ENCODE peak calls at places on chromosome 15, in five cellular contexts. One of them, this sample, is unnamed.

GRCh38 chr15:38613085-38613484 is 48.5 kb upstream of the RASGRP1 start:
- DNase-seq in OCI-M1: no peak
- DNase-seq in progenitor cell of endocrine pancreas: no peak
- DNase-seq in stimulated activated CD4-positive, alpha-beta T cell treated with anti-CD3 and anti-CD28 coated beads, Interleukin-12 subunit alpha, Interleukin-12 subunit beta, amount 100 ng/mL, for 48 hours: no peak
- DNase-seq in NCI-H1092 treated with DMSO at 0.1 percent for 48 hours: no peak
- DNase-seq in this sample: no peak

GRCh38 chr15:68608206-68608843 is 29.5 kb downstream of the CORO2B start:
- DNase-seq in OCI-M1: no peak
- DNase-seq in stimulated activated CD4-positive, alpha-beta T cell treated with anti-CD3 and anti-CD28 coated beads, Interleukin-12 subunit alpha, Interleukin-12 subunit beta, amount 100 ng/mL, for 48 hours: no peak
- DNase-seq in NCI-H1092 treated with DMSO at 0.1 percent for 48 hours: no peak
- DNase-seq in progenitor cell of endocrine pancreas: no peak
- DNase-seq in this sample: peak; percentile 94

GRCh38 chr15:28084547-28084946 is 14.6 kb downstream of the OCA2 start:
- DNase-seq in OCI-M1: no peak
- DNase-seq in NCI-H1092 treated with DMSO at 0.1 percent for 48 hours: no peak
- DNase-seq in stimulated activated CD4-positive, alpha-beta T cell treated with anti-CD3 and anti-CD28 coated beads, Interleukin-12 subunit alpha, Interleukin-12 subunit beta, amount 100 ng/mL, for 48 hours: no peak
- DNase-seq in progenitor cell of endocrine pancreas: no peak
- DNase-seq in this sample: no peak

GRCh38 chr15:89569090-89569745 is 6.1 kb upstream of the TICRR start:
- DNase-seq in progenitor cell of endocrine pancreas: no peak
- DNase-seq in stimulated activated CD4-positive, alpha-beta T cell treated with anti-CD3 and anti-CD28 coated beads, Interleukin-12 subunit alpha, Interleukin-12 subunit beta, amount 100 ng/mL, for 48 hours: no peak
- DNase-seq in OCI-M1: no peak
- DNase-seq in NCI-H1092 treated with DMSO at 0.1 percent for 48 hours: no peak
- DNase-seq in this sample: no peak

GRCh38 chr15:76987896-76988860 is 6.7 kb upstream of the PSTPIP1 start:
- DNase-seq in NCI-H1092 treated with DMSO at 0.1 percent for 48 hours: no peak
- DNase-seq in stimulated activated CD4-positive, alpha-beta T cell treated with anti-CD3 and anti-CD28 coated beads, Interleukin-12 subunit alpha, Interleukin-12 subunit beta, amount 100 ng/mL, for 48 hours: peak; percentile 76
- DNase-seq in progenitor cell of endocrine pancreas: no peak
- DNase-seq in OCI-M1: no peak
- DNase-seq in this sample: peak; percentile 91

GRCh38 chr15:64246364-64247189 is 83.8 kb upstream of the PPIB start:
- DNase-seq in stimulated activated CD4-positive, alpha-beta T cell treated with anti-CD3 and anti-CD28 coated beads, Interleukin-12 subunit alpha, Interleukin-12 subunit beta, amount 100 ng/mL, for 48 hours: peak; percentile 56
- DNase-seq in progenitor cell of endocrine pancreas: no peak
- DNase-seq in NCI-H1092 treated with DMSO at 0.1 percent for 48 hours: no peak
- DNase-seq in OCI-M1: peak; percentile 93
- DNase-seq in this sample: no peak

GRCh38 chr15:38069506-38069905 is 135.1 kb downstream of the TMCO5A start:
- DNase-seq in progenitor cell of endocrine pancreas: no peak
- DNase-seq in stimulated activated CD4-positive, alpha-beta T cell treated with anti-CD3 and anti-CD28 coated beads, Interleukin-12 subunit alpha, Interleukin-12 subunit beta, amount 100 ng/mL, for 48 hours: no peak
- DNase-seq in OCI-M1: peak; percentile 77
- DNase-seq in NCI-H1092 treated with DMSO at 0.1 percent for 48 hours: no peak
- DNase-seq in this sample: no peak

GRCh38 chr15:69056365-69056764 is 41.9 kb downstream of the NOX5 start:
- DNase-seq in NCI-H1092 treated with DMSO at 0.1 percent for 48 hours: no peak
- DNase-seq in stimulated activated CD4-positive, alpha-beta T cell treated with anti-CD3 and anti-CD28 coated beads, Interleukin-12 subunit alpha, Interleukin-12 subunit beta, amount 100 ng/mL, for 48 hours: no peak
- DNase-seq in OCI-M1: no peak
- DNase-seq in progenitor cell of endocrine pancreas: no peak
- DNase-seq in this sample: no peak

GRCh38 chr15:62756995-62757360 is 285.6 kb upstream of the TPM1 start:
- DNase-seq in progenitor cell of endocrine pancreas: no peak
- DNase-seq in NCI-H1092 treated with DMSO at 0.1 percent for 48 hours: no peak
- DNase-seq in OCI-M1: no peak
- DNase-seq in stimulated activated CD4-positive, alpha-beta T cell treated with anti-CD3 and anti-CD28 coated beads, Interleukin-12 subunit alpha, Interleukin-12 subunit beta, amount 100 ng/mL, for 48 hours: no peak
- DNase-seq in this sample: no peak

GRCh38 chr15:89203705-89204273 is 17.6 kb downstream of the RLBP1 start:
- DNase-seq in progenitor cell of endocrine pancreas: no peak
- DNase-seq in NCI-H1092 treated with DMSO at 0.1 percent for 48 hours: no peak
- DNase-seq in OCI-M1: no peak
- DNase-seq in stimulated activated CD4-positive, alpha-beta T cell treated with anti-CD3 and anti-CD28 coated beads, Interleukin-12 subunit alpha, Interleukin-12 subunit beta, amount 100 ng/mL, for 48 hours: peak; percentile 37
- DNase-seq in this sample: no peak

GRCh38 chr15:80693682-80694623 is 1.2 kb upstream of the ABHD17C start:
- DNase-seq in NCI-H1092 treated with DMSO at 0.1 percent for 48 hours: peak; percentile 16
- DNase-seq in stimulated activated CD4-positive, alpha-beta T cell treated with anti-CD3 and anti-CD28 coated beads, Interleukin-12 subunit alpha, Interleukin-12 subunit beta, amount 100 ng/mL, for 48 hours: no peak
- DNase-seq in OCI-M1: peak; percentile 16
- DNase-seq in progenitor cell of endocrine pancreas: no peak
- DNase-seq in this sample: no peak

GRCh38 chr15:59124261-59124660 is 19.3 kb downstream of the CCNB2 start:
- DNase-seq in stimulated activated CD4-positive, alpha-beta T cell treated with anti-CD3 and anti-CD28 coated beads, Interleukin-12 subunit alpha, Interleukin-12 subunit beta, amount 100 ng/mL, for 48 hours: no peak
- DNase-seq in progenitor cell of endocrine pancreas: no peak
- DNase-seq in NCI-H1092 treated with DMSO at 0.1 percent for 48 hours: no peak
- DNase-seq in OCI-M1: no peak
- DNase-seq in this sample: no peak

GRCh38 chr15:99592135-99592845 is 26.5 kb downstream of the MEF2A start:
- DNase-seq in NCI-H1092 treated with DMSO at 0.1 percent for 48 hours: no peak
- DNase-seq in OCI-M1: no peak
- DNase-seq in stimulated activated CD4-positive, alpha-beta T cell treated with anti-CD3 and anti-CD28 coated beads, Interleukin-12 subunit alpha, Interleukin-12 subunit beta, amount 100 ng/mL, for 48 hours: no peak
- DNase-seq in progenitor cell of endocrine pancreas: no peak
- DNase-seq in this sample: no peak

GRCh38 chr15:62758126-62758951 is 284.2 kb upstream of the TPM1 start:
- DNase-seq in stimulated activated CD4-positive, alpha-beta T cell treated with anti-CD3 and anti-CD28 coated beads, Interleukin-12 subunit alpha, Interleukin-12 subunit beta, amount 100 ng/mL, for 48 hours: no peak
- DNase-seq in NCI-H1092 treated with DMSO at 0.1 percent for 48 hours: no peak
- DNase-seq in OCI-M1: no peak
- DNase-seq in progenitor cell of endocrine pancreas: no peak
- DNase-seq in this sample: no peak

GRCh38 chr15:66936115-66936863 is 129.1 kb upstream of the SMAD3 start:
- DNase-seq in stimulated activated CD4-positive, alpha-beta T cell treated with anti-CD3 and anti-CD28 coated beads, Interleukin-12 subunit alpha, Interleukin-12 subunit beta, amount 100 ng/mL, for 48 hours: no peak
- DNase-seq in NCI-H1092 treated with DMSO at 0.1 percent for 48 hours: no peak
- DNase-seq in OCI-M1: no peak
- DNase-seq in progenitor cell of endocrine pancreas: no peak
- DNase-seq in this sample: peak; percentile 83

GRCh38 chr15:93974804-93975481 is 256.4 kb upstream of the MCTP2 start:
- DNase-seq in NCI-H1092 treated with DMSO at 0.1 percent for 48 hours: peak; percentile 60
- DNase-seq in stimulated activated CD4-positive, alpha-beta T cell treated with anti-CD3 and anti-CD28 coated beads, Interleukin-12 subunit alpha, Interleukin-12 subunit beta, amount 100 ng/mL, for 48 hours: no peak
- DNase-seq in progenitor cell of endocrine pancreas: no peak
- DNase-seq in OCI-M1: peak; percentile 14
- DNase-seq in this sample: no peak